ENCODE peak calls at places on chromosomes 1 and 21, in nine cellular contexts. H is CD8-positive, alpha-beta memory T cell; S is fibroblast of lung; P is HFF-Myc; K is upper lobe of right lung; Q is CD4-positive, alpha-beta memory T cell; O is lower lobe of right lung; W is aorta; A is GM23338. V is an unnamed sample.

GRCh38 chr1:215001419-215002021 is 81.0 kb upstream of the KCNK2 start:
- DNase-seq in H (no peak), A (no peak), O (no peak), Q (no peak), W (no peak), K (no peak), P (no peak), S (no peak), V (no peak)

GRCh38 chr1:169928438-169929209 is 34.9 kb upstream of the SCYL3 start:
- DNase-seq in S (peak; percentile 62), W (no peak), H (no peak), P (no peak), O (no peak), A (peak; percentile 70), Q (peak; percentile 45), K (no peak), V (no peak)

GRCh38 chr1:177800386-177801058 is 169.3 kb downstream of the SEC16B start:
- DNase-seq in A (no peak), O (no peak), S (peak; percentile 76), P (peak; percentile 25), K (no peak), H (no peak), Q (no peak), W (no peak), V (no peak)

GRCh38 chr1:206935491-206936067 is 10.7 kb downstream of the PIGR start:
- DNase-seq in Q (no peak), P (no peak), A (peak; percentile 90), W (peak; percentile 75), H (no peak), O (peak; percentile 70), K (peak; percentile 84), S (no peak), V (peak; percentile 70)

GRCh38 chr1:116879478-116880133 is 30.1 kb upstream of the PTGFRN start:
- DNase-seq in Q (no peak), S (no peak), O (no peak), P (no peak), K (no peak), W (no peak), A (no peak), H (no peak), V (peak; percentile 38)

GRCh38 chr1:156379420-156380165 is 10.6 kb downstream of the RHBG start:
- DNase-seq in P (no peak), K (no peak), A (peak; percentile 71), O (no peak), Q (no peak), W (no peak), S (peak; percentile 17), H (no peak), V (no peak)

GRCh38 chr1:27033059-27033746 is 20.6 kb upstream of the TENT5B start:
- DNase-seq in W (no peak), A (no peak), S (no peak), Q (no peak), H (no peak), O (peak; percentile 66), P (no peak), K (peak; percentile 73), V (peak; percentile 65)

GRCh38 chr21:21897275-21897883 is 899.2 kb downstream of the NCAM2 start:
- DNase-seq in S (peak; percentile 43), Q (no peak), O (no peak), K (no peak), P (no peak), H (no peak), W (no peak), A (no peak), V (no peak)

GRCh38 chr1:98661544-98662353 is at the start of gene SNX7:
- DNase-seq in S (peak; percentile 82), A (peak; percentile 86), W (peak; percentile 95), H (no peak), O (peak; percentile 85), Q (no peak), K (peak; percentile 93), P (no peak), V (peak; percentile 88)

GRCh38 chr1:75986478-75986877 is 54.3 kb upstream of the ASB17 start:
- DNase-seq in A (no peak), Q (no peak), P (no peak), O (no peak), K (no peak), W (no peak), H (no peak), S (no peak), V (no peak)

GRCh38 chr1:223765036-223765718 is 52.8 kb downstream of the CAPN2 start:
- DNase-seq in O (no peak), Q (no peak), K (no peak), H (no peak), S (peak; percentile 61), W (no peak), A (no peak), P (no peak), V (no peak)

GRCh38 chr1:92791487-92792058 is 6.7 kb upstream of the EVI5 start:
- DNase-seq in W (no peak), K (no peak), S (no peak), P (no peak), Q (no peak), H (no peak), O (no peak), A (peak; percentile 27), V (no peak)

GRCh38 chr21:17848228-17848627 is 29.1 kb upstream of the C21orf91 start:
- DNase-seq in O (no peak), S (peak; percentile 97), W (peak; percentile 73), P (peak; percentile 72), K (no peak), A (no peak), H (no peak), Q (no peak), V (no peak)

GRCh38 chr1:37158113-37158749 is 123.9 kb upstream of the GRIK3 start:
- DNase-seq in K (no peak), Q (no peak), O (no peak), H (no peak), P (no peak), W (no peak), S (no peak), A (no peak), V (no peak)

DNA sequence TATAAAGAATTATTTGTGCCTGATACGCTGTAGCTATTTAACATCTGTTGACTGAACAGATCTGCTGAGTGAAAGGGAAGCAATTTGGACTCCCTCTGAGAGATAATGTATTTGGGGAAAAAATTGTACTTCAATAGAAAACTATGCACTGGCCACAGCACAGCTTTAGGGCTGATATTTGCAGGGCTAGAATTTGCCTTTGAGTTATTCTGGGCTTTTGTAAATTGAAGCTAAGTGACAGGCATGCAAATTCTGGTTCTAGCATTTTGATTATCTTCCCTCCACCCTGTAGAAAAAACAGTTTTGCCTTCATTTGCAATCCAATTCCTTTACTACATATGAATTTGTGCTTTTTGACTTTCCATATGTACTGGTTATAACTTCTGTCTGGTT is 7.9 kb downstream of the KYAT3 start:
- DNase-seq in Q (no peak), H (no peak), O (no peak), K (no peak), W (no peak), P (no peak), A (no peak), S (no peak), V (no peak)
- H3K4me3 ChIP-seq in Q (no peak overlapping the region), H (no peak overlapping the region), O (no peak overlapping the region), K (no peak overlapping the region), W (no peak overlapping the region), P (no peak overlapping the region), A (no peak overlapping the region), S (peak overlapping the region; percentile 46), V (no peak overlapping the region)

DNA sequence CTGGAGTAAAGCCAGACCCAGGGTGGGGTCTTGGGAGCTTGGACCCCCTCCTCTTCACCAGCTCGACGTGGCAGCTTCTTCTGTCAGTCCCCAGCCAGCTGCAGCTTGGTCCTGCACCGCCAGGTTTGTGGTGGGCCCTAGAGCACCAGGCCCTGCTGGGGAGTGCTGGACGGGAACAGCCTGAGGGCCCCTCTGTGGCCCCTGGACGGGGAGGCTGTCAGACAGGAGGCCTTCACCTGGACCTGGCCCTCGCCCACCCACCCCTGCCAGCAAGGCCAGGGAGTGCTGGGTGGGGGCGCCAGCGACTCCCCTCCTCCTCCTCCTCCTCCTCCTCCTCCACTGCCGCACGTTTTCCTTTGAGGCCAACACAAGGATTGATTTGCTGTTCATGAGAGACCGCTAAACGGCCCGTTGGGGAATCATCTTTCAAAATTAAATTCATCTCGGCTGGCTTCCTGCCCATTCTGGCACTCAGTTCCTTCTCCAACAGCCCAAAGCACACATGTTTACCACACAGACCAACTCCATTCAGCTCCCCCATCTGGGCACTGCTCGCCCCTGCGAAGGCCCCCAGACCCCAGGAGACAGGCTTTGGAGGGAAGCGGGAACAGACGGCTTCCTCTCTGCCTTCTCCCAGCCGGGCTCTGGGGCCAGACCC is 1.0 kb downstream of the MEGF6 start:
- DNase-seq in A (peak; percentile 66), K (no peak), P (no peak), O (no peak), W (no peak), H (no peak), S (no peak), Q (no peak), V (no peak)
- H3K4me3 ChIP-seq in A (peak overlapping the region; percentile 79), K (peak overlapping the region; percentile 54), P (peak overlapping the region; percentile 42), O (peak overlapping the region; percentile 61), W (no peak overlapping the region), H (no peak overlapping the region), S (no peak overlapping the region), Q (no peak overlapping the region), V (peak overlapping the region; percentile 48)

GRCh38 chr1:233460692-233461091 is 133.2 kb downstream of the MAP3K21 start:
- DNase-seq in O (no peak), W (no peak), Q (no peak), S (no peak), P (no peak), A (no peak), H (no peak), K (no peak), V (no peak)

GRCh38 chr1:233459968-233460367 is 132.4 kb downstream of the MAP3K21 start:
- DNase-seq in Q (no peak), H (no peak), P (no peak), O (no peak), A (peak; percentile 61), W (no peak), S (peak; percentile 13), K (no peak), V (no peak)

GRCh38 chr1:233453433-233454200 is 126.1 kb downstream of the MAP3K21 start:
- DNase-seq in S (no peak), K (no peak), P (no peak), Q (no peak), A (no peak), H (no peak), W (no peak), O (no peak), V (no peak)

GRCh38 chr1:233461847-233462246 is 134.3 kb downstream of the MAP3K21 start:
- DNase-seq in W (no peak), H (no peak), K (no peak), O (no peak), A (no peak), P (no peak), S (no peak), Q (no peak), V (no peak)

GRCh38 chr1:233459470-233459945 is 132.0 kb downstream of the MAP3K21 start:
- DNase-seq in K (no peak), S (no peak), H (no peak), W (no peak), P (no peak), O (no peak), Q (no peak), A (no peak), V (no peak)
- H3K4me3 ChIP-seq in K (no peak overlapping the region), S (no peak overlapping the region), H (no peak overlapping the region), W (no peak overlapping the region), P (no peak overlapping the region), O (no peak overlapping the region), Q (no peak overlapping the region), A (no peak overlapping the region), V (no peak overlapping the region)

GRCh38 chr1:44405041-44405803 is at the start of gene RNF220:
- DNase-seq in W (peak; percentile 84), K (peak; percentile 76), Q (peak; percentile 29), O (peak; percentile 64), A (peak; percentile 93), P (peak; percentile 3), S (peak; percentile 76), H (peak; percentile 48), V (peak; percentile 42)
- H3K4me3 ChIP-seq in W (peak within 1 kb of the TSS; percentile 35), K (peak within 1 kb of the TSS; percentile 50), Q (peak within 1 kb of the TSS; percentile 54), O (peak within 1 kb of the TSS; percentile 58), A (peak within 1 kb of the TSS; percentile 98), P (peak within 1 kb of the TSS; percentile 25), S (peak within 1 kb of the TSS; percentile 22), H (peak within 1 kb of the TSS; percentile 64), V (peak within 1 kb of the TSS; percentile 62)

V was measured in stomach.